ENCODE peak calls at places on chromosomes 1 and 21, in four cellular contexts. T is A549, V is GM12878, B is endothelial cell of umbilical vein. R is an unnamed sample.

GRCh38 chr1:45892068-45892785 is 88.8 kb downstream of the MAST2 start:
- DNase-seq in T (peak), V (no peak), B (peak), R (no peak)

GRCh38 chr21:20971296-20971921 is 26.8 kb upstream of the NCAM2 start:
- DNase-seq in T (no peak), V (no peak), B (peak), R (peak)

GRCh38 chr1:170200665-170201397 is 55.1 kb downstream of the NTMT2 start:
- DNase-seq in T (no peak), V (no peak), B (no peak), R (no peak)

GRCh38 chr1:234206651-234207284 is 166.5 kb upstream of the COA6 start:
- DNase-seq in T (peak), V (no peak), B (no peak), R (no peak)

GRCh38 chr1:29719253-29719652 is 482.9 kb downstream of the PTPRU start:
- DNase-seq in T (no peak), V (no peak), B (no peak), R (no peak)

GRCh38 chr1:244460195-244460594 is 878 bp upstream of the CATSPERE start:
- DNase-seq in T (no peak), V (no peak), B (no peak), R (peak)

GRCh38 chr1:231871471-231871870 is 244.9 kb downstream of the DISC1 start:
- DNase-seq in T (no peak), V (no peak), B (no peak), R (no peak)

GRCh38 chr1:226820935-226821718 is 49.3 kb upstream of the PSEN2 start:
- DNase-seq in T (peak), V (no peak), B (peak), R (no peak)

GRCh38 chr1:24424990-24425389 is 9.4 kb downstream of the NIPAL3 start:
- DNase-seq in T (no peak), V (no peak), B (no peak), R (no peak)

GRCh38 chr1:41361495-41362356 is 492 bp downstream of the FOXO6 start:
- DNase-seq in T (no peak), V (no peak), B (peak), R (peak)

GRCh38 chr1:222918746-222919477 is 104.1 kb downstream of the DISP1 start:
- DNase-seq in T (no peak), V (no peak), B (no peak), R (no peak)

GRCh38 chr1:94883688-94884087 is 43.2 kb downstream of the CNN3 start:
- DNase-seq in T (no peak), V (no peak), B (peak), R (no peak)

GRCh38 chr1:113683384-113684152 is 75.7 kb downstream of the PHTF1 start:
- DNase-seq in T (no peak), V (no peak), B (peak), R (no peak)

GRCh38 chr1:198678901-198679329 is 40.1 kb downstream of the PTPRC start:
- DNase-seq in T (no peak), V (no peak), B (no peak), R (no peak)

GRCh38 chr1:43935711-43936427 is 2.3 kb downstream of the ARTN start:
- DNase-seq in T (no peak), V (no peak), B (no peak), R (no peak)

GRCh38 chr1:119537979-119538378 is 31.0 kb downstream of the HSD3B1 start:
- DNase-seq in T (no peak), V (no peak), B (no peak), R (no peak)

GRCh38 chr1:79128726-79129125 is 122.2 kb upstream of the ADGRL4 start:
- DNase-seq in T (peak), V (no peak), B (peak), R (no peak)

GRCh38 chr21:43195131-43196021 is 26.6 kb downstream of the CRYAA start:
- DNase-seq in T (no peak), V (no peak), B (no peak), R (no peak)

GRCh38 chr1:147167361-147167760 is 4.9 kb downstream of the PRKAB2 start:
- DNase-seq in T (peak), V (no peak), B (no peak), R (no peak)

GRCh38 chr21:35430260-35430659 is 381.2 kb upstream of the RUNX1 start:
- DNase-seq in T (no peak), V (no peak), B (no peak), R (no peak)

GRCh38 chr1:192538407-192539311 is 36.9 kb upstream of the RGS1 start:
- DNase-seq in T (no peak), V (peak), B (peak), R (no peak)

GRCh38 chr1:57411262-57411661 is 12.6 kb downstream of the DAB1 start:
- DNase-seq in T (no peak), V (no peak), B (no peak), R (no peak)

GRCh38 chr1:175077356-175078030 is 9.9 kb downstream of the TNN start:
- DNase-seq in T (no peak), V (no peak), B (no peak), R (no peak)

GRCh38 chr1:81760487-81761097 is 40.1 kb upstream of the ADGRL2 start:
- DNase-seq in T (no peak), V (no peak), B (peak), R (no peak)

GRCh38 chr1:53585116-53585515 is 125.9 kb downstream of the DMRTB1 start:
- DNase-seq in T (no peak), V (peak), B (no peak), R (peak)

GRCh38 chr1:228150458-228151169 is 884 bp downstream of the GJC2 start:
- DNase-seq in T (no peak), V (no peak), B (no peak), R (no peak)

GRCh38 chr21:29671728-29672127 is 268.1 kb downstream of the GRIK1 start:
- DNase-seq in T (no peak), V (no peak), B (no peak), R (peak)

GRCh38 chr1:226772456-226773139 is 33.5 kb upstream of the ITPKB start:
- DNase-seq in T (no peak), V (peak), B (no peak), R (peak)

GRCh38 chr1:200985481-200985880 is 38.0 kb downstream of the KIF21B start:
- DNase-seq in T (no peak), V (no peak), B (no peak), R (no peak)
- TF ChIP-seq MAX in T (no peak), V (no peak), B (no peak), R (no peak)

GRCh38 chr1:156750191-156750931 is 1.1 kb downstream of the HDGF start:
- DNase-seq in T (no peak), V (no peak), B (peak), R (peak)
- TF ChIP-seq MYC in T (no peak), V (no peak), B (no peak), R (peak)

GRCh38 chr1:203652718-203653461 is 26.3 kb downstream of the ATP2B4 start:
- DNase-seq in T (no peak), V (peak), B (peak), R (no peak)
- TF ChIP-seq MAX in T (no peak), V (no peak), B (no peak), R (no peak)

GRCh38 chr1:230286166-230286889 is 139.8 kb downstream of the PGBD5 start:
- DNase-seq in T (no peak), V (no peak), B (no peak), R (no peak)

GRCh38 chr1:230285351-230285750 is 140.8 kb downstream of the PGBD5 start:
- DNase-seq in T (no peak), V (no peak), B (no peak), R (no peak)

GRCh38 chr1:230288641-230289349 is 137.3 kb downstream of the PGBD5 start:
- DNase-seq in T (no peak), V (no peak), B (no peak), R (no peak)

GRCh38 chr1:230287674-230288315 is 138.3 kb downstream of the PGBD5 start:
- DNase-seq in T (no peak), V (no peak), B (no peak), R (no peak)

GRCh38 chr1:230286890-230287269 is 139.3 kb downstream of the PGBD5 start:
- DNase-seq in T (no peak), V (no peak), B (no peak), R (no peak)
- TF ChIP-seq MYC in T (no peak), V (no peak), B (no peak), R (no peak)

GRCh38 chr1:19122668-19123067 is 87.4 kb downstream of the UBR4 start:
- DNase-seq in T (no peak), V (no peak), B (no peak), R (no peak)

GRCh38 chr1:19121192-19121591 is 88.9 kb downstream of the UBR4 start:
- DNase-seq in T (no peak), V (no peak), B (no peak), R (no peak)

GRCh38 chr1:19120070-19120469 is 90.0 kb downstream of the UBR4 start:
- DNase-seq in T (no peak), V (no peak), B (no peak), R (no peak)

GRCh38 chr1:19124273-19124672 is 85.8 kb downstream of the UBR4 start:
- DNase-seq in T (no peak), V (no peak), B (no peak), R (peak)

DNA sequence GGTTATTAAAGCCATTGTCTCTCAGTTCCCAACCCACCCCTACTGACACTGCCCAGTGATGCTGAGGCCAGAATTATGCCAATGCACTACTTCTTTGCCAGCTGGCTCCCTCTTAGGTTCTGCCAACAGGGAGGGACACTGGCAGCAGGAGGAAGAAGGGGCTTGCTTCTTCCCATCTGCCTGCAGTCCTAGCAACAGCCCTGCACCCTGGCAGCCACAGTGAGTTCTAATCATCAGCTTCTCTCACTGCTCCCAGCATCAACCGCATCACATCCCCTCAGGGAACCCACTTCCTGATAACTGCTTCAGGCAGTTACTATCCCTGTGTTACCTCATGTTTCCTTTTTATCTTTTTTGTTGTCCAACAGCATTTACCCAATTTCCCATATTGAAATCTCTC is 86.2 kb downstream of the UBR4 start:
- DNase-seq in T (no peak), V (no peak), B (no peak), R (peak)
- TF ChIP-seq MAX in T (no peak), V (no peak), B (no peak), R (no peak)

GRCh38 chr1:97925161-97925560 is 4.3 kb upstream of the DPYD start:
- DNase-seq in T (no peak), V (no peak), B (no peak), R (no peak)
- TF ChIP-seq MYC in T (no peak), V (no peak), B (no peak), R (no peak)

DNA sequence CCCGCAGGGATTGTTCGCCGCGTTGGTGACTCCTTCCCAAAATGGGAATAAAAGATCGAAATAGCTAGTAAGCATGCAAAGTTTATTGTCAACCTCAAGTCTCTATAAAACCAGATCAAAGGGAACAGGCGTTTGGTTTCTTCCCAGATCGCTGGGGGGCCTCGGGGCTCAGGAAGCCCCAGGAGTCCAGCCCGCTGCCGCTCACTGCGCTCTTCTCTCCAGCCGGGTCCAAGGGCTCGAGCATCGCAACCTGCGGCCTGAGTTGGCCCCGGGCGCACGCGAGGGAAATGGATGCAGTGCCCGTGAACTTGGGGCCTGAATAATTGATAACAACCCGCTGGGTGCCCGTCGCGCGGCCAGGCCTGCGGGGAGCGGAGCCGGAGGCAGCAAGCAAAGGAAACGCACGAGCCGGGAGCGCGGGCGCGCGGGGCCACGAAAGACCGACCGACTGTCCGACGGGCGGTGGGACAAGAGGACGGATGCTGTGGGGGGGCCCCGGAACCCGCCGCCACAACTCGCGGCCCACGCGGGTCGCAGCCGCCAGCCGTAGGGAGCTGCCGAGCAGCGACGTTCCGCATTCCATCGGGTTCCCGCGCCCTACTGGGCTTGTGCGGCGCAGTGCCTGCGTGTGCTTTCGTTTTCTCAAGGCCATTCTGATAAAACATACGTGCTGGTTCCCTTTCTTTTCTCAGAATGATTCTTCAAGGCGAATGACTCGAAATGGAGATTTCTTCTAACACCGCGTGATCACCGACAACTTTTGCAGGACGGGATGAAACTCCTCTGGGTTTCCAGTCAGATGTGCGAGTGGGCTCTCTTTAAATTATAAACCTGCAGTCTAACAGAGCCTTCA is 14.0 kb upstream of the ALX3 start:
- DNase-seq in T (no peak), V (peak), B (peak), R (peak)
- TF ChIP-seq MAX in T (no peak), V (no peak), B (no peak), R (no peak)

GRCh38 chr1:172429324-172430127 is 9.0 kb downstream of the C1orf105 start:
- DNase-seq in T (peak), V (peak), B (peak), R (peak)
- TF ChIP-seq MYC in T (no peak), V (no peak), B (no peak), R (no peak)

DNA sequence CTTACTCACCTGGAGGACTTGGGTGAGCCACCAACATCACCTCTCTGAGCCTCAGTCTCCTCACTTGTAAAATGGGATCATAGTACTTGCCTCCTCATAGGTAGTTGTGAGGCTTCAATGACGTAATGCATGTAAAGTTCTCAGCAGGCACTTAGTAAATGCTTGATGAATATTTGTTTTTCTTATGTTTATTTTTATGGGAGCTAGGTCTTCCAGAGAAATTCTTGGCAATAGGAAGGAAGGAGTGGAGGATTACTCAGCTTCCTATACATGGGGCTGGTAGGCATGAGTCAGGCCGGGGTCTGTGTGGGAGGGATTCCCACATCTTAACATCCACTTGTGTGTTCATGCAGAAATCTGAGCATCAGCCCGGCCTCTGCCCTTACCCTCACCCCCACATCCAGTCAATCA is 95.4 kb upstream of the USP24 start:
- DNase-seq in T (peak), V (no peak), B (peak), R (peak)
- TF ChIP-seq MAX in T (peak), V (no peak), B (no peak), R (no peak)

DNA sequence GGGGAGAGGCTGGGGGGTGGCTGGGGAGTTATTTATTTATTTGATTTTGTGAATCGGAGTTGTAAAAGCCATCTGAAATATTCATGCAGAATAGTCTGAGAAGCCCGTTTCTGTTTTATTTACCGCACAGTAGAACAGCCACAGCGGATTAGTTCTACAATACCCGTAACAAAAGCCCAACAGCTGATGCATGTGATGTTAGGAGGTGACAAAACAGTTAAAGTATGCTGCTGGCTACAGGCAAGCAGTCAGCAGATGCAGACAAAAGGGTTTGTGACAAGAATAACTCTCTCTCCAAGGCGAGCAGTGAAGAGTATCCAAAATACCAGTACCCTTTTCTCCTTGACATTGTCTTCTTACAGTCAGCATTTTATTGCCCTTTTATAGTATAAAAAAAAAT is 42.0 kb downstream of the PROX1 start:
- DNase-seq in T (no peak), V (no peak), B (no peak), R (no peak)
- TF ChIP-seq MYC in T (no peak), V (no peak), B (no peak), R (no peak)